ENCODE peak calls at places on chromosomes 13 and 19, in seven cellular contexts. R is neural progenitor cell, F is psoas muscle, H is IMR-90, S is fibroblast of mammary gland, E is A549, G is hepatocyte. V is an unnamed sample.

GRCh38 chr13:100876044-100876403 is 201.4 kb upstream of the TMTC4 start:
- DNase-seq in E (no peak), R (no peak), H (no peak), F (no peak), G (no peak), S (no peak), V (no peak)

GRCh38 chr13:66313408-66313807 is 916.7 kb downstream of the PCDH9 start:
- DNase-seq in F (no peak), R (no peak), H (no peak), G (no peak), E (no peak), S (peak; percentile 46), V (no peak)

GRCh38 chr13:32650705-32651311 is 64.6 kb downstream of the PDS5B start:
- DNase-seq in G (peak; percentile 67), H (peak; percentile 75), F (no peak), S (peak; percentile 84), E (peak; percentile 10), R (peak; percentile 76), V (peak; percentile 25)

GRCh38 chr19:58529405-58529804 is 9.8 kb upstream of the ZBTB45 start:
- DNase-seq in S (no peak), F (no peak), G (no peak), E (no peak), R (no peak), H (no peak), V (no peak)

GRCh38 chr13:72151241-72151640 is 284.2 kb upstream of the DACH1 start:
- DNase-seq in H (no peak), S (no peak), E (no peak), G (no peak), R (no peak), F (no peak), V (no peak)

GRCh38 chr19:39363909-39364457 is 21.8 kb downstream of the SAMD4B start:
- DNase-seq in E (no peak), H (peak; percentile 80), F (peak; percentile 77), S (peak; percentile 78), R (no peak), G (no peak), V (no peak)

GRCh38 chr13:73056054-73056962 is 2.5 kb upstream of the KLF5 start:
- DNase-seq in R (peak; percentile 8), F (no peak), E (peak; percentile 56), S (peak; percentile 80), G (peak; percentile 45), H (peak; percentile 84), V (peak; percentile 61)

GRCh38 chr13:101523732-101524131 is 71.3 kb downstream of the ITGBL1 start:
- DNase-seq in S (peak; percentile 97), F (no peak), E (no peak), G (no peak), R (no peak), H (peak; percentile 84), V (no peak)

DNA sequence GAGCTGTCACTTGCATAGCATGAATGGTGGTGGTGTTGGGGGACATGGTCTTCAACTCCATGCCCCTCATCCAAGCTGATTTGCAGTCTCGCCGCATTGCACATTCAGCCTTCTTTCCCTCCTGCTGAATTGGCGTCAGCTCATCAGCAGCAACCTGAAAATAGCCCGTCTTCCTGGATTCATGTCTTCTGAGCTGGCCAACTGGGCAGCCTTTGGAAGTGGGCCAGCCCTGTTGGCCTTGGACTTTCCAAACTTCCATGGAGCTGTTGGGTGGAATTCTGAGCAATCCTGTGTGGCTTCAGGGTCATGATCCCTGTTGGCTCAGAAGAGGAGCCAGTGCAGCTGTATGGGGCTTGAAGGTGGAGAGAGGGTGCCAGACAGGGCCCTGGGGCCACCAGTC is 68.8 kb downstream of the ZNF536 start:
- DNase-seq in G (no peak), E (no peak), H (no peak), S (no peak), R (no peak), F (no peak), V (no peak)
- H3K4me3 ChIP-seq in G (no peak overlapping the region), E (no peak overlapping the region), H (no peak overlapping the region), S (no peak overlapping the region), R (no peak overlapping the region), F (no peak overlapping the region), V (no peak overlapping the region)

DNA sequence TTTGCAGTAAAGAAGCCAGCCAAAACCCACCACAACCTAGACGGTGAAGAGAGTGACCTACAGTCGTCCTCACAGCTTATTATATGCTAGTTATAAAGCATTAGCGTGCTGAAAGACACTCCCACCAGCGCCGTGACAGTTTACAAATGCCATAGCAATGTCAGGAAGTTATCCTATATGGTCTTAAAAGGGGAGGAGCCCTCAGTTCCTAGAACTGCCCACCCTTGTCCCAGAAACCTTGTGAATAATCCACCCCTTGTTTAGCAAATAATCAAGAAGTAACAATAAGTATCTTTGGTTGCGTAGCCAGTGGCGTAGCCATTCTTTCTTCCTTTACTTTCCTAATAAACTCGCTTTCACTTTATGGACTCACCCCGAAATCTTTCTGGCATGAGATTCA is 227.9 kb upstream of the ARGLU1 start:
- DNase-seq in E (no peak), S (no peak), R (peak; percentile 22), G (no peak), F (no peak), H (no peak), V (no peak)
- H3K4me3 ChIP-seq in E (no peak overlapping the region), S (no peak overlapping the region), R (peak overlapping the region; percentile 25), G (peak overlapping the region; percentile 37), F (peak overlapping the region; percentile 32), H (peak overlapping the region; percentile 26), V (no peak overlapping the region)

GRCh38 chr13:27425918-27426630 is 1.7 kb downstream of the GTF3A start:
- DNase-seq in S (peak; percentile 86), H (peak; percentile 69), R (peak; percentile 67), E (peak; percentile 51), F (peak; percentile 88), G (peak; percentile 85), V (peak; percentile 34)
- H3K4me3 ChIP-seq in S (peak overlapping the region; percentile 73), H (no peak overlapping the region), R (peak overlapping the region; percentile 66), E (peak overlapping the region; percentile 67), F (peak overlapping the region; percentile 93), G (peak overlapping the region; percentile 52), V (peak overlapping the region; percentile 79)

GRCh38 chr19:50427318-50427925 is 5.3 kb upstream of the MYBPC2 start:
- DNase-seq in H (no peak), G (no peak), S (no peak), E (no peak), R (no peak), F (peak; percentile 39), V (no peak)
- H3K4me3 ChIP-seq in H (no peak overlapping the region), G (no peak overlapping the region), S (peak overlapping the region; percentile 7), E (no peak overlapping the region), R (no peak overlapping the region), F (peak overlapping the region; percentile 47), V (peak overlapping the region; percentile 19)

DNA sequence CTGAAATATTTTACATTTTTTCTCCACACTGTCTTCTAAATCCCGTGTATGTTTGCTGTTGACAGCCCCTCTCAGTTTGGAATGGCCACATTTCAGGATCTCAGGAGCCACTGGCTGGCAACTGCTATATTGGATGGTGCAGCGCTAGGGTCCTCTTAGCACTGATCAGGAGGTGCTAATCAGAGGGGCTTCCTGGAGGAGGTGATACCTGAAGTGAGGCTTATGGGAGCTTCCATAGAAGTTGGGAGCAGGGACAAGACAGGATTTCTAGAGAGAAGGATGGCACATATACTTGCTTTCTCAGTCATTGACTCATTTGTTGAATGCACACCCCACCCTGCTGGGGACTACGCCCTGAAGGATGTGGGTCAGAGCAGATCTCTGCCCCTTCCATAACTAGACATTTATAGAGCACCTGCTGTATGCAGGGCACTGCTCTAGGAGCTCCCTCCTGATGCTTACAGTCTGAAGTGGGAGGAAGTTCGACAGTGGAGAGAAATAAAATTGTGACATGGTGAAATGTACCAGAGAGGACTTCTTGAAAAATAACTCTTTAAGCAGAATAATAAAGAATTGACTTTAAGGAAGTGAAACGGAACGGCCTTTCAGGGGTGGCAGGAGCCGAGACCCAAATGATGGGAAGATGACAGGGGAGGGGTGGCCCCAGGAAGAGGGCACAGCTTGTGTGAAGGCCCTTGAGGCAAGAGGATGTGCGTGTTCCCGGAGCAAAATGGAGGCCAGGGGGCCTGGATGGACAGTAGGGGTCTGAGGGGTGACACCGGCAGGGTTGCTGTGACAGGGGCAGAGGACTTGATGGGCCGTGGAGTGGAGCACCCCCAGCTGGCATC is 13.2 kb downstream of the AP2A1 start:
- DNase-seq in E (no peak), R (no peak), S (no peak), G (no peak), F (no peak), H (no peak), V (no peak)
- H3K4me3 ChIP-seq in E (no peak overlapping the region), R (no peak overlapping the region), S (no peak overlapping the region), G (no peak overlapping the region), F (no peak overlapping the region), H (no peak overlapping the region), V (no peak overlapping the region)

GRCh38 chr13:95296326-95296939 is 4.8 kb downstream of the ABCC4 start:
- DNase-seq in R (peak; percentile 65), H (no peak), S (no peak), G (peak; percentile 46), E (peak; percentile 49), F (peak; percentile 74), V (no peak)

GRCh38 chr13:95301135-95301946 is at the start of gene ABCC4:
- DNase-seq in F (peak; percentile 78), R (peak; percentile 91), G (peak; percentile 90), S (peak; percentile 62), H (peak; percentile 72), E (peak; percentile 64), V (no peak)

GRCh38 chr13:95300625-95301134 is 571 bp downstream of the ABCC4 start:
- DNase-seq in H (peak; percentile 67), S (peak; percentile 57), E (peak; percentile 66), G (peak; percentile 80), R (peak; percentile 73), F (peak; percentile 66), V (no peak)

GRCh38 chr13:95298971-95299627 is 2.2 kb downstream of the ABCC4 start:
- DNase-seq in F (no peak), S (peak; percentile 90), H (peak; percentile 94), G (no peak), R (no peak), E (no peak), V (no peak)

DNA sequence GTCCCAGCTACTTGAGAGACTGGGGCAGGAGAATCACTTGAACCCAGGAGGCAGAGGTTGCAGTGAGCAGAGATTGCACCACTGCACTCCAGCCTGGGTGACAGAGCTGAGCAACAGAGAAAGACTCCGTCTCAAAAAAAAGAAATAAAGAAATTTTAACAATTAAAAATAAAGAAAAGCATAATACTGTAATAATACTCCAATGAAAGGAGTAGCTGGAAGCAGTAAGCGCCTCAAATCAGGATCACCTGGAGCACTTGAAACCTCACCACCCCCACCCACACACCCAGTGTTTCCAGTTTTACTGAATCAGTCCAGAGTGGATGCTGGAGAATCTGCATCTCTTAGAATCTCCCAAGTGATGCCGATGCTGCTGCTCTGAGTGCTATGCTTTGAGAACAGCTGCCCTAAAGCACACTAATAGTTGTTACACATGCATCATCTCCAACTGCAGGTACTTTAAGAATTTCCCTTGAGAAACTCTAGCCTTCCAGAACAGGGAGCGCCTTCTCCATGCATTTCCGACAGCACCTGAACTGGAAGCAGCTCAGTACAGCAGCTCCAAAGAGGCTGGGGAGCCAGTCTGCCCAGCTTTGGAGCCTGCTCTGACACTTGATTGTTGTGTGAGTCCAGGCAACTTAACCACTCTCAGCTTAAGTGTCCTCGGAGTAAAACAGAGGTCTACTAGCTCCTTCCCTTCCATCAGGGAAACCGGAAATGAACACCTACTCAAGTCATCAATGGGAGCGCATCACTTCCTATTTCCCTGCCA is 2.9 kb downstream of the ABCC4 start:
- DNase-seq in G (no peak), H (no peak), E (no peak), S (no peak), F (no peak), R (no peak), V (no peak)
- H3K4me3 ChIP-seq in G (no peak overlapping the region), H (no peak overlapping the region), E (peak overlapping the region; percentile 7), S (no peak overlapping the region), F (no peak overlapping the region), R (no peak overlapping the region), V (no peak overlapping the region)

DNA sequence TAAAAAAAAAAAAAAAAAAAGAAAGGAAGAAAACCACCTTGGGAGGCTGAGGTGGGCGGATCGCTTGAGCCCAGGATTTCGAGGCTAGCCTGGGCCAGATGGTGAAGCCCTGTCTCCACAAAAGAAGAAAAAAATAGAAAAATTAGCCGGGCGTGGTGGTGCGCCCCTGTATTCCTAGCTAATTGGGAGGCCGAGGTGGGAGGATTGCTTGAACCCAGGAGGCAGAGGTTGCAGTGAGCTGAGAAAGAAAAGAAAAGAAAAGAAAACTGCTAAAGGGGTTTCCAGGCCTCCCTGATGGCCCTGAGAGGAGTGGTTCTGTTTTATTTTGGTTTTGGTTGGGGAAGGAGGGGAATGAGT is 723 bp downstream of the ZNF473 start:
- DNase-seq in G (no peak), H (no peak), E (no peak), F (no peak), R (no peak), S (no peak), V (no peak)
- H3K4me3 ChIP-seq in G (peak overlapping the region; percentile 20), H (no peak overlapping the region), E (peak overlapping the region; percentile 77), F (peak overlapping the region; percentile 99), R (peak overlapping the region; percentile 93), S (peak overlapping the region; percentile 90), V (peak overlapping the region; percentile 97)